ENCODE peak calls at places on chromosomes 6 and 20, in six cellular contexts. One of them, this sample, is unnamed.

GRCh38 chr6:94270040-94270689 is 850.8 kb upstream of the EPHA7 start:
- DNase-seq in H1: no peak
- DNase-seq in A549: no peak
- DNase-seq in K562: no peak
- DNase-seq in HepG2: no peak
- DNase-seq in GM12878: no peak
- DNase-seq in this sample: no peak

GRCh38 chr6:109304284-109305015 is 77.8 kb downstream of the CD164 start:
- DNase-seq in H1: no peak
- DNase-seq in A549: no peak
- DNase-seq in K562: peak
- DNase-seq in HepG2: no peak
- DNase-seq in GM12878: no peak
- DNase-seq in this sample: no peak

GRCh38 chr6:163902993-163903392 is 488.5 kb downstream of the QKI start:
- DNase-seq in H1: no peak
- DNase-seq in A549: no peak
- DNase-seq in K562: no peak
- DNase-seq in HepG2: no peak
- DNase-seq in GM12878: no peak
- DNase-seq in this sample: no peak

GRCh38 chr20:46087161-46087560 is 2.6 kb downstream of the NCOA5 start:
- DNase-seq in H1: no peak
- DNase-seq in A549: peak
- DNase-seq in K562: no peak
- DNase-seq in HepG2: peak
- DNase-seq in GM12878: no peak
- DNase-seq in this sample: no peak

GRCh38 chr6:17418281-17419188 is 25.1 kb downstream of the CAP2 start:
- DNase-seq in H1: no peak
- DNase-seq in A549: peak
- DNase-seq in K562: no peak
- DNase-seq in HepG2: no peak
- DNase-seq in GM12878: no peak
- DNase-seq in this sample: no peak

GRCh38 chr20:8646026-8646425 is 422.9 kb upstream of the PLCB4 start:
- DNase-seq in H1: no peak
- DNase-seq in A549: no peak
- DNase-seq in K562: no peak
- DNase-seq in HepG2: no peak
- DNase-seq in GM12878: no peak
- DNase-seq in this sample: no peak

GRCh38 chr20:40006168-40006860 is 682.7 kb downstream of the MAFB start:
- DNase-seq in H1: no peak
- DNase-seq in A549: no peak
- DNase-seq in K562: no peak
- DNase-seq in HepG2: no peak
- DNase-seq in GM12878: no peak
- DNase-seq in this sample: no peak

GRCh38 chr20:61263084-61263695 is 11.1 kb downstream of the CDH4 start:
- DNase-seq in H1: peak
- DNase-seq in A549: peak
- DNase-seq in K562: peak
- DNase-seq in HepG2: no peak
- DNase-seq in GM12878: no peak
- DNase-seq in this sample: peak

GRCh38 chr6:96742702-96743101 is 94.6 kb downstream of the GPR63 start:
- DNase-seq in H1: no peak
- DNase-seq in A549: no peak
- DNase-seq in K562: no peak
- DNase-seq in HepG2: no peak
- DNase-seq in GM12878: no peak
- DNase-seq in this sample: peak

GRCh38 chr20:40848530-40848929 is 159.5 kb upstream of the MAFB start:
- DNase-seq in H1: no peak
- DNase-seq in A549: no peak
- DNase-seq in K562: no peak
- DNase-seq in HepG2: no peak
- DNase-seq in GM12878: no peak
- DNase-seq in this sample: peak

GRCh38 chr6:9186148-9186547 is 750.8 kb upstream of the SLC35B3 start:
- DNase-seq in H1: no peak
- DNase-seq in A549: no peak
- DNase-seq in K562: no peak
- DNase-seq in HepG2: no peak
- DNase-seq in GM12878: no peak
- DNase-seq in this sample: no peak

GRCh38 chr6:100084301-100085161 is 90.5 kb upstream of the MCHR2 start:
- DNase-seq in H1: no peak
- DNase-seq in A549: no peak
- DNase-seq in K562: no peak
- DNase-seq in HepG2: no peak
- DNase-seq in GM12878: no peak
- DNase-seq in this sample: no peak

GRCh38 chr6:3798211-3798909 is 46.8 kb upstream of the PXDC1 start:
- DNase-seq in H1: no peak
- DNase-seq in A549: no peak
- DNase-seq in K562: no peak
- DNase-seq in HepG2: no peak
- DNase-seq in GM12878: no peak
- DNase-seq in this sample: no peak

GRCh38 chr6:3292431-3293197 is 33.9 kb downstream of the PSMG4 start:
- DNase-seq in H1: no peak
- DNase-seq in A549: no peak
- DNase-seq in K562: no peak
- DNase-seq in HepG2: no peak
- DNase-seq in GM12878: no peak
- DNase-seq in this sample: no peak

GRCh38 chr6:154258064-154258757 is 98.4 kb downstream of the IPCEF1 start:
- DNase-seq in H1: no peak
- DNase-seq in A549: no peak
- DNase-seq in K562: no peak
- DNase-seq in HepG2: no peak
- DNase-seq in GM12878: no peak
- DNase-seq in this sample: no peak

GRCh38 chr6:27605401-27606342 is 132.8 kb upstream of the ZNF184 start:
- DNase-seq in H1: peak
- DNase-seq in A549: peak
- DNase-seq in K562: peak
- DNase-seq in HepG2: peak
- DNase-seq in GM12878: no peak
- DNase-seq in this sample: no peak

GRCh38 chr6:12545837-12546658 is 170.5 kb upstream of the PHACTR1 start:
- DNase-seq in H1: no peak
- DNase-seq in A549: peak
- DNase-seq in K562: no peak
- DNase-seq in HepG2: no peak
- DNase-seq in GM12878: no peak
- DNase-seq in this sample: no peak

GRCh38 chr6:44561062-44561591 is 173.6 kb downstream of the CDC5L start:
- DNase-seq in H1: no peak
- DNase-seq in A549: no peak
- DNase-seq in K562: no peak
- DNase-seq in HepG2: no peak
- DNase-seq in GM12878: no peak
- DNase-seq in this sample: peak

GRCh38 chr6:112027942-112028674 is 25.8 kb upstream of the CCN6 start:
- DNase-seq in H1: no peak
- DNase-seq in A549: no peak
- DNase-seq in K562: no peak
- DNase-seq in HepG2: no peak
- DNase-seq in GM12878: no peak
- DNase-seq in this sample: no peak

GRCh38 chr6:17983712-17984111 is 3.7 kb downstream of the KIF13A start:
- DNase-seq in H1: peak
- DNase-seq in A549: no peak
- DNase-seq in K562: no peak
- DNase-seq in HepG2: no peak
- DNase-seq in GM12878: no peak
- DNase-seq in this sample: no peak

GRCh38 chr6:81752969-81753708 is 658 bp upstream of the TENT5A start:
- DNase-seq in H1: peak
- DNase-seq in A549: peak
- DNase-seq in K562: peak
- DNase-seq in HepG2: peak
- DNase-seq in GM12878: no peak
- DNase-seq in this sample: peak

GRCh38 chr6:128152551-128152950 is 251.7 kb upstream of the THEMIS start:
- DNase-seq in H1: no peak
- DNase-seq in A549: no peak
- DNase-seq in K562: no peak
- DNase-seq in HepG2: no peak
- DNase-seq in GM12878: no peak
- DNase-seq in this sample: no peak

GRCh38 chr6:87322304-87323212 is at the start of gene SMIM8:
- DNase-seq in H1: peak
- DNase-seq in A549: peak
- DNase-seq in K562: peak
- DNase-seq in HepG2: peak
- DNase-seq in GM12878: peak
- DNase-seq in this sample: peak

GRCh38 chr20:43669332-43669731 is 2.4 kb downstream of the MYBL2 start:
- DNase-seq in H1: no peak
- DNase-seq in A549: peak
- DNase-seq in K562: no peak
- DNase-seq in HepG2: no peak
- DNase-seq in GM12878: no peak
- DNase-seq in this sample: no peak
- TF ChIP-seq RAD21 in H1: no peak
- TF ChIP-seq RAD21 in A549: no peak
- TF ChIP-seq RAD21 in K562: no peak
- TF ChIP-seq RAD21 in HepG2: no peak
- TF ChIP-seq RAD21 in GM12878: no peak
- TF ChIP-seq RAD21 in this sample: no peak

DNA sequence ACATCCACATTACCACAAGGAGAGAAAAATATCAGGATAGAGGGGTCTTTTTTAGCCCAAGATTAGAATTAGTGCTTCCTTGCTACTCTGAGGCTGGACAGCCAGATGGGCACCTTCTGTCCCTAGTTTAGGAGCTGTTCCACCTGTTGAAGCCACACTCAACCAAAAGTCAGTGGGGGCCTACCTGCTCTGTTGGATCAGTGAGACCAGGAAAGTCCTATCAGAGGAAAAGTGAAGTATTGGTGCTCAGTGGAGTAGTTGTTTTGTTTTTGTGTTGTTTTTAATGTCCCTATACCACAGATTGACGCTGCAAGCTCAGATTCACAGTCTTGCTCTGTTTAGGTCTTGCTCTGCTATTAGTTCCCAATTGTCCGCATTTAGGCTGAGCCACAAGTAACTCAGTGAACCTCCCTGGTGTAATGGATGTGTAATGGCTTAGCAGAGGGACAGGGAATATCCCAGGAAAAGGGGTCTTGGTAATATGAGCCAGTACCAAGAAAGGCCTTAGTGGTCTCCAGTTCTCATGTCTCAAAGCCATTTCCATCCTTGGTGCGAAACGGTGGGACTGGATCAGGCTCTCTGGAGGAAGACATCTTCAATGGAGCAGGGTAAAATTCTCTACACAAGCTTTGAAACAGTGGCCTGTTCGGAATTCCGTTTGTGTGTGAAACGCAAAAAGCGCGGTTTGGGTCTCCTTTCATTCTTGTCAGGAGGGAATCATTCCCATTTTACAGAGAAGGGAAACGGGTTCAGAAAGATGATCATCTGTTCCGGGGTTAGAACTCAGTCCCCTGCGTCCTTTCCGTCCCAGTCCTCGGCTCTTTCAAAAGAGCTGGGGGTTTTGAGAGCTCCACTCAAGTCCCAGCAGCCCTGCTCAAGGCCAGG is 631 bp upstream of the PABPC1L start:
- DNase-seq in H1: no peak
- DNase-seq in A549: no peak
- DNase-seq in K562: no peak
- DNase-seq in HepG2: no peak
- DNase-seq in GM12878: no peak
- DNase-seq in this sample: no peak
- TF ChIP-seq EP300 in H1: no peak
- TF ChIP-seq EP300 in A549: no peak
- TF ChIP-seq EP300 in K562: no peak
- TF ChIP-seq EP300 in HepG2: no peak
- TF ChIP-seq EP300 in GM12878: no peak
- TF ChIP-seq EP300 in this sample: no peak

DNA sequence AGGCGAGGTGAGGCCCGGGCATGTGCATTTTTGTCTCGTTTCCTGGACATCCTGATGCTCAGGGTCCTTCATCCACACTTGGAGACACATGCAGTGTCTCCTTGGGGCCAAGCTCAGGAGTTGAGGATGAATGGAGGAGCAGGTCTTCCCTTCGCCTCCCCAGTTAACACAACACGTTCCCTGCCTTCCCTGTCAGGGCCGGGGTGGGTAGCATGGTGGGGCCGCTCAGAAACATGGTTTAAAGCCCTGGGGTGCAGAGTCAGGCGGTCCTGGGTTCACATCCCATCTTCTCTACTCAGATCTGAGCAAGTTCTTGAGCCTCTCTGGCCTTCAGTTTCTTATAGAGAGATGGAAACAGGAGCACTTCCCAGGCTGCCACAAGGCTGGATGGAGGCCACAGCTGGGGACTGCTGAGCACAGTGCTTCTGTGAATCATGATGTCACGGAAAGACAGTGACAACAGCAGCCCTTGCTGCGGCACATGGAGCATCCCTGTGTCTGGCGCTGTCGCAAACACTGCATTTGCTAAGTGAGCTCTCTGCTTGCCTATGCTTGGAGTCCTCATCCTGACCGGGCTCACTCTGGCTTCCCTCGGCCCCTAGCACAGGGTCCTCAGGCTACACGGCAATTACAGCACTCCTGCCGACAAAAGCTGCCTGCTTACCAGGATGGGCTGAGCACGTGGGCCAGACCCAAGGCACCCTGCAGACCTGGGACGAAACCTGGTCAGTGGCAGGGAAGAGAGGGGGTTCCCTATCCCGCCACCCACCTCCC is 45.6 kb upstream of the STX16 start:
- DNase-seq in H1: no peak
- DNase-seq in A549: no peak
- DNase-seq in K562: no peak
- DNase-seq in HepG2: no peak
- DNase-seq in GM12878: no peak
- DNase-seq in this sample: no peak
- TF ChIP-seq RAD21 in H1: no peak
- TF ChIP-seq RAD21 in A549: no peak
- TF ChIP-seq RAD21 in K562: no peak
- TF ChIP-seq RAD21 in HepG2: no peak
- TF ChIP-seq RAD21 in GM12878: no peak
- TF ChIP-seq RAD21 in this sample: no peak

DNA sequence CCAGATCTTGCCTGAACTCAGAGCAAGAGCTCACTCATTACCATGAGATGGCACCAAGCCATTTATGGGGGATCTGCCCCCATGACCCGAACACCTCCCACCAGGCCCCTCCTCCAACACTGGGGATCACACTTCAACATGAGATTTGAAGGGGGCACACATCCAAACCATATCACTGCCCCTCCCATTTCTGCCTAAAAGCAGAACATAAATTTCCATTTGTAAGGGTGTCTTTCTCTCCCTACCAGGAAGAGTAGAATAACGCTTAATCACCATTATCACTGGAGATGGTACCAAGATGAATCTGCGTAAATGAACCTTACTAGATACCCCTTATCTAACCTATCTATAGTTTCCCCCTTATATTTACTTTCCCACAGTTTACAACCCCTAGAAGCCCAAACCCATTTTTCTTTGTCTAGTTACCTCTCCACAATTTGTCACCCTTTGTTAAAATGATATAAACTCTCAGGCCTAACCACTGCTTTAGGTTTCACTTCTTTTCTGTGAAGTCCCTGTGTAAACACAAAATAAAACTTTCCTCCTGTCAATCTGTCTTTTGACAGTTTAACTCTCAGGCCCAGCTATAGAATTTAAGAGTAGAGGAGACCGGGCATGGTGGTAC is 45.6 kb downstream of the PCNA start:
- DNase-seq in H1: no peak
- DNase-seq in A549: no peak
- DNase-seq in K562: no peak
- DNase-seq in HepG2: no peak
- DNase-seq in GM12878: peak
- DNase-seq in this sample: no peak
- TF ChIP-seq EP300 in H1: no peak
- TF ChIP-seq EP300 in A549: no peak
- TF ChIP-seq EP300 in K562: no peak
- TF ChIP-seq EP300 in HepG2: no peak
- TF ChIP-seq EP300 in GM12878: peak
- TF ChIP-seq EP300 in this sample: no peak

This sample was measured in SK-N-SH.